ENCODE peak calls at places on chromosome 20, in six cellular contexts. X is activated naive CD8-positive, alpha-beta T cell treated with anti-CD3 and anti-CD28 coated beads, Interleukin-2, amount 50 U/mL, for 24 hours; D is choroid plexus epithelial cell; P is HuH-7.5; A is NCI-H1417; O is G401. R is an unnamed sample.

GRCh38 chr20:62675156-62675871 is 33.0 kb downstream of the SLCO4A1 start:
- DNase-seq in X (no peak), D (no peak), P (no peak), A (no peak), O (peak), R (no peak)

GRCh38 chr20:33915726-33916331 is 77.9 kb upstream of the RALY start:
- DNase-seq in X (peak), D (no peak), P (peak), A (peak), O (peak), R (no peak)

GRCh38 chr20:63829943-63830820 is 882 bp downstream of the ZBTB46 start:
- DNase-seq in X (no peak), D (peak), P (peak), A (no peak), O (peak), R (no peak)

GRCh38 chr20:20611165-20611564 is 101.3 kb downstream of the RALGAPA2 start:
- DNase-seq in X (no peak), D (no peak), P (no peak), A (no peak), O (no peak), R (no peak)

GRCh38 chr20:21372016-21372415 is 25.3 kb downstream of the NKX2-4 start:
- DNase-seq in X (no peak), D (no peak), P (no peak), A (no peak), O (no peak), R (no peak)

GRCh38 chr20:12798286-12798685 is 210.5 kb upstream of the SPTLC3 start:
- DNase-seq in X (no peak), D (no peak), P (no peak), A (no peak), O (no peak), R (no peak)

GRCh38 chr20:46588532-46589509 is 38.4 kb upstream of the OCSTAMP start:
- DNase-seq in X (no peak), D (no peak), P (no peak), A (no peak), O (no peak), R (no peak)

GRCh38 chr20:8454137-8454712 is 322.2 kb downstream of the PLCB1 start:
- DNase-seq in X (peak), D (peak), P (no peak), A (no peak), O (no peak), R (peak)

R was measured in Ammon's horn.